ENCODE peak calls at places on chromosome 11, in nine cellular contexts. One of them, this sample, is unnamed.

GRCh38 chr11:94597896-94598295 is 30.7 kb downstream of the PIWIL4 start:
- DNase-seq in ovary: no peak
- DNase-seq in transverse colon: no peak
- DNase-seq in IMR-90: peak; percentile 17
- DNase-seq in tibial nerve: peak; percentile 8
- DNase-seq in A549: no peak
- DNase-seq in HCT116: no peak
- DNase-seq in body of pancreas: peak; percentile 27
- DNase-seq in upper lobe of left lung: no peak
- DNase-seq in this sample: no peak

GRCh38 chr11:3133456-3134217 is 31.5 kb downstream of the OSBPL5 start:
- DNase-seq in ovary: peak; percentile 29
- DNase-seq in transverse colon: peak; percentile 4
- DNase-seq in IMR-90: no peak
- DNase-seq in tibial nerve: no peak
- DNase-seq in A549: no peak
- DNase-seq in HCT116: no peak
- DNase-seq in body of pancreas: no peak
- DNase-seq in upper lobe of left lung: peak; percentile 54
- DNase-seq in this sample: peak; percentile 39

GRCh38 chr11:72003776-72004171 is 5.1 kb downstream of the IL18BP start:
- DNase-seq in ovary: no peak
- DNase-seq in transverse colon: no peak
- DNase-seq in IMR-90: no peak
- DNase-seq in tibial nerve: no peak
- DNase-seq in A549: no peak
- DNase-seq in HCT116: no peak
- DNase-seq in body of pancreas: no peak
- DNase-seq in upper lobe of left lung: peak; percentile 79
- DNase-seq in this sample: no peak

GRCh38 chr11:123373754-123374621 is 56.1 kb upstream of the GRAMD1B start:
- DNase-seq in ovary: no peak
- DNase-seq in transverse colon: no peak
- DNase-seq in IMR-90: no peak
- DNase-seq in tibial nerve: no peak
- DNase-seq in A549: no peak
- DNase-seq in HCT116: no peak
- DNase-seq in body of pancreas: no peak
- DNase-seq in upper lobe of left lung: no peak
- DNase-seq in this sample: no peak

GRCh38 chr11:118046051-118046963 is 30.6 kb upstream of the TMPRSS4 start:
- DNase-seq in ovary: no peak
- DNase-seq in transverse colon: no peak
- DNase-seq in IMR-90: no peak
- DNase-seq in tibial nerve: no peak
- DNase-seq in A549: no peak
- DNase-seq in HCT116: no peak
- DNase-seq in body of pancreas: no peak
- DNase-seq in upper lobe of left lung: no peak
- DNase-seq in this sample: no peak

GRCh38 chr11:119110439-119110838 is 3.3 kb downstream of the C2CD2L start:
- DNase-seq in ovary: peak; percentile 28
- DNase-seq in transverse colon: no peak
- DNase-seq in IMR-90: no peak
- DNase-seq in tibial nerve: no peak
- DNase-seq in A549: no peak
- DNase-seq in HCT116: no peak
- DNase-seq in body of pancreas: no peak
- DNase-seq in upper lobe of left lung: no peak
- DNase-seq in this sample: no peak

GRCh38 chr11:19853016-19853415 is 140.4 kb downstream of the NAV2 start:
- DNase-seq in ovary: no peak
- DNase-seq in transverse colon: no peak
- DNase-seq in IMR-90: peak; percentile 59
- DNase-seq in tibial nerve: no peak
- DNase-seq in A549: no peak
- DNase-seq in HCT116: no peak
- DNase-seq in body of pancreas: no peak
- DNase-seq in upper lobe of left lung: no peak
- DNase-seq in this sample: no peak

GRCh38 chr11:8566613-8567210 is 27.3 kb downstream of the STK33 start:
- DNase-seq in ovary: no peak
- DNase-seq in transverse colon: peak; percentile 12
- DNase-seq in IMR-90: peak; percentile 48
- DNase-seq in tibial nerve: no peak
- DNase-seq in A549: no peak
- DNase-seq in HCT116: peak; percentile 23
- DNase-seq in body of pancreas: no peak
- DNase-seq in upper lobe of left lung: no peak
- DNase-seq in this sample: no peak

GRCh38 chr11:111105566-111105965 is 140.0 kb upstream of the POU2AF2 start:
- DNase-seq in ovary: no peak
- DNase-seq in transverse colon: no peak
- DNase-seq in IMR-90: peak; percentile 69
- DNase-seq in tibial nerve: no peak
- DNase-seq in A549: no peak
- DNase-seq in HCT116: no peak
- DNase-seq in body of pancreas: no peak
- DNase-seq in upper lobe of left lung: no peak
- DNase-seq in this sample: no peak

GRCh38 chr11:104668797-104669463 is 229.3 kb downstream of the CASP12 start:
- DNase-seq in ovary: no peak
- DNase-seq in transverse colon: no peak
- DNase-seq in IMR-90: peak; percentile 94
- DNase-seq in tibial nerve: no peak
- DNase-seq in A549: no peak
- DNase-seq in HCT116: peak; percentile 39
- DNase-seq in body of pancreas: no peak
- DNase-seq in upper lobe of left lung: no peak
- DNase-seq in this sample: no peak

GRCh38 chr11:47183031-47183856 is 3.0 kb downstream of the PACSIN3 start:
- DNase-seq in ovary: no peak
- DNase-seq in transverse colon: no peak
- DNase-seq in IMR-90: no peak
- DNase-seq in tibial nerve: no peak
- DNase-seq in A549: no peak
- DNase-seq in HCT116: no peak
- DNase-seq in body of pancreas: no peak
- DNase-seq in upper lobe of left lung: peak; percentile 60
- DNase-seq in this sample: peak; percentile 56

GRCh38 chr11:47181271-47181670 is 4.6 kb upstream of the ARFGAP2 start:
- DNase-seq in ovary: no peak
- DNase-seq in transverse colon: no peak
- DNase-seq in IMR-90: no peak
- DNase-seq in tibial nerve: no peak
- DNase-seq in A549: no peak
- DNase-seq in HCT116: no peak
- DNase-seq in body of pancreas: no peak
- DNase-seq in upper lobe of left lung: no peak
- DNase-seq in this sample: no peak

GRCh38 chr11:47183969-47184368 is 2.3 kb downstream of the PACSIN3 start:
- DNase-seq in ovary: no peak
- DNase-seq in transverse colon: no peak
- DNase-seq in IMR-90: no peak
- DNase-seq in tibial nerve: no peak
- DNase-seq in A549: no peak
- DNase-seq in HCT116: no peak
- DNase-seq in body of pancreas: no peak
- DNase-seq in upper lobe of left lung: no peak
- DNase-seq in this sample: peak; percentile 59

GRCh38 chr11:47180006-47180787 is 3.5 kb upstream of the ARFGAP2 start:
- DNase-seq in ovary: peak; percentile 44
- DNase-seq in transverse colon: no peak
- DNase-seq in IMR-90: no peak
- DNase-seq in tibial nerve: no peak
- DNase-seq in A549: no peak
- DNase-seq in HCT116: no peak
- DNase-seq in body of pancreas: no peak
- DNase-seq in upper lobe of left lung: peak; percentile 82
- DNase-seq in this sample: no peak

DNA sequence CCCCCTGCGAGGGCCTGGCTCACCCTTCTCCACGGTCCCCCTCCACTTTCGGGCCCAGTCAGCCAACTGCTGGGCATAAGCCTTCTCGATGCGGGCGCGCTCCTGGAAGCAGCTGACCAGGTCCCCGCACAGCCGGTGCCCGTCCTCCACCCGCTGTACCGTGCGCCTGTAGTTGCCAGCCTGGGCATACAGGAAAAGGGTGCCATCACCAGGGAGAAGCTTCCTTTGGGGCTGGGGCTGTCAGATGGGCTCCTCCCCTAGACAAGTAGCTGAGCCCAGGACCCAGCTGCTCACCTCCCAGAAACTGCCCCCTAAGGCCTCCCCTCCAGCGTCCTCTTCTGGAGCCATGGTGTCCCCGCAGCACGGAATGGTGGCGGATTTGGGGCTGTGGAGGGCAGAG is 3.9 kb downstream of the PACSIN3 start:
- DNase-seq in ovary: no peak
- DNase-seq in transverse colon: no peak
- DNase-seq in IMR-90: no peak
- DNase-seq in tibial nerve: no peak
- DNase-seq in A549: no peak
- DNase-seq in HCT116: no peak
- DNase-seq in body of pancreas: no peak
- DNase-seq in upper lobe of left lung: peak; percentile 64
- DNase-seq in this sample: no peak
- TF ChIP-seq CTCF in ovary: no peak
- TF ChIP-seq CTCF in transverse colon: no peak
- TF ChIP-seq CTCF in IMR-90: no peak
- TF ChIP-seq CTCF in tibial nerve: no peak
- TF ChIP-seq CTCF in A549: no peak
- TF ChIP-seq CTCF in HCT116: no peak
- TF ChIP-seq CTCF in body of pancreas: no peak
- TF ChIP-seq CTCF in upper lobe of left lung: no peak
- TF ChIP-seq CTCF in this sample: no peak

GRCh38 chr11:77066229-77067023 is at the start of gene CAPN5:
- DNase-seq in ovary: peak; percentile 97
- DNase-seq in transverse colon: peak; percentile 95
- DNase-seq in IMR-90: peak; percentile 92
- DNase-seq in tibial nerve: peak; percentile 83
- DNase-seq in A549: peak; percentile 95
- DNase-seq in HCT116: peak; percentile 65
- DNase-seq in body of pancreas: peak; percentile 93
- DNase-seq in upper lobe of left lung: peak; percentile 99
- DNase-seq in this sample: peak; percentile 94
- TF ChIP-seq POLR2A in ovary: peak; percentile 95
- TF ChIP-seq POLR2A in transverse colon: peak; percentile 86
- TF ChIP-seq POLR2A in IMR-90: peak; percentile 92
- TF ChIP-seq POLR2A in tibial nerve: peak; percentile 92
- TF ChIP-seq POLR2A in A549: peak; percentile 72
- TF ChIP-seq POLR2A in HCT116: peak; percentile 53
- TF ChIP-seq POLR2A in body of pancreas: peak; percentile 85
- TF ChIP-seq POLR2A in upper lobe of left lung: no peak
- TF ChIP-seq POLR2A in this sample: peak; percentile 93

DNA sequence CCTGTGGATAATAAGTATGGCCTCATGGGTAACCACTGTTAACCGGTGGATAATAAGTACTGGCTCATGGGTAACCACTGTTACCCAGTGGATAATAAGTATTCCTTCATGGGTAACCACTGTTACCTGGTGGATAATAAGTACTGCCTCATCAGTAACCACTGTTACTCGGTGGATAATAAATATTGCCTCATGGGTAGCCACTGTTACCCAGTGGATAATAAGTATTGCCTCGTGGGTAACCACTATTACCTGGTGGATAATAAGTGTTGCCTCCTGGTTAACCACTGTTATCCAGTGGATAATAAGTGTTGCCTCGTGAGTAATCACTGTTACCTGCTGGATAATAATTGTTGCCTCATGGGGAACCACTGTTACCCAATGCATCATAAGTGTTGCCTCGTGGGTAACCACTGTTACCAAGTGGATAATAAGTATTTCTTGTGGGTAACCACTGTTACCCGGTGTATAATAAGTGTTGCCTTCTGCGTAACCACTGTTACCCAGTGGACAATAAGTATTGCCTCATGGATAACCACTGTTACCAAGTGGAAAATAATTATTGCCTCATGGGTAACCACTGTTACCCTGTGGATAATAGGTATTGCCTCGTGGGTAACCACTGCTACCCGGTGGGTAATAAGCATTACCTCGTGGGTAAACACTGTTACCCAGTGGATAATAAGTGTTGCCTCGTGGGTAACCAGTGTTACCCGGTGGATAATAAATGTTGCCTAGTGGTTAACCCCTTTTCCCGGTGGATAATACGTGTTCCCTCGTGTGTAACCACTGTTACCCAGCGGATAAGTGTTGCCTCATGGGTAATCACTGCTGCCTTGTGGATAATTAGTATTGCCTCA is 26.6 kb upstream of the NXPE4 start:
- DNase-seq in ovary: no peak
- DNase-seq in transverse colon: no peak
- DNase-seq in IMR-90: no peak
- DNase-seq in tibial nerve: no peak
- DNase-seq in A549: no peak
- DNase-seq in HCT116: no peak
- DNase-seq in body of pancreas: no peak
- DNase-seq in upper lobe of left lung: no peak
- DNase-seq in this sample: no peak
- H3K9me3 ChIP-seq in ovary: peaks cover 3% of the 10 kb centered on the region
- H3K9me3 ChIP-seq in transverse colon: no peaks in the 10 kb centered on the region
- H3K9me3 ChIP-seq in IMR-90: no peaks in the 10 kb centered on the region
- H3K9me3 ChIP-seq in tibial nerve: peaks cover 41% of the 10 kb centered on the region
- H3K9me3 ChIP-seq in A549: no peaks in the 10 kb centered on the region
- H3K9me3 ChIP-seq in HCT116: peaks cover 8% of the 10 kb centered on the region
- H3K9me3 ChIP-seq in body of pancreas: no peaks in the 10 kb centered on the region
- H3K9me3 ChIP-seq in upper lobe of left lung: peaks cover 5% of the 10 kb centered on the region
- H3K9me3 ChIP-seq in this sample: no peaks in the 10 kb centered on the region

GRCh38 chr11:85811624-85812023 is 683 bp upstream of the SYTL2 start:
- DNase-seq in ovary: no peak
- DNase-seq in transverse colon: no peak
- DNase-seq in IMR-90: no peak
- DNase-seq in tibial nerve: no peak
- DNase-seq in A549: no peak
- DNase-seq in HCT116: no peak
- DNase-seq in body of pancreas: no peak
- DNase-seq in upper lobe of left lung: no peak
- DNase-seq in this sample: no peak

GRCh38 chr11:85810521-85810870 is 445 bp downstream of the SYTL2 start:
- DNase-seq in ovary: no peak
- DNase-seq in transverse colon: no peak
- DNase-seq in IMR-90: no peak
- DNase-seq in tibial nerve: no peak
- DNase-seq in A549: no peak
- DNase-seq in HCT116: no peak
- DNase-seq in body of pancreas: no peak
- DNase-seq in upper lobe of left lung: no peak
- DNase-seq in this sample: no peak

GRCh38 chr11:85810871-85811611 is at the start of gene SYTL2:
- DNase-seq in ovary: peak; percentile 68
- DNase-seq in transverse colon: peak; percentile 88
- DNase-seq in IMR-90: peak; percentile 48
- DNase-seq in tibial nerve: peak; percentile 8
- DNase-seq in A549: peak; percentile 75
- DNase-seq in HCT116: no peak
- DNase-seq in body of pancreas: peak; percentile 73
- DNase-seq in upper lobe of left lung: peak; percentile 96
- DNase-seq in this sample: peak; percentile 76

GRCh38 chr11:85809191-85809590 is 1.8 kb downstream of the SYTL2 start:
- DNase-seq in ovary: no peak
- DNase-seq in transverse colon: no peak
- DNase-seq in IMR-90: no peak
- DNase-seq in tibial nerve: no peak
- DNase-seq in A549: no peak
- DNase-seq in HCT116: no peak
- DNase-seq in body of pancreas: no peak
- DNase-seq in upper lobe of left lung: no peak
- DNase-seq in this sample: no peak

GRCh38 chr11:85809881-85810280 is 1.1 kb downstream of the SYTL2 start:
- DNase-seq in ovary: no peak
- DNase-seq in transverse colon: peak; percentile 22
- DNase-seq in IMR-90: no peak
- DNase-seq in tibial nerve: no peak
- DNase-seq in A549: no peak
- DNase-seq in HCT116: no peak
- DNase-seq in body of pancreas: no peak
- DNase-seq in upper lobe of left lung: peak; percentile 10
- DNase-seq in this sample: no peak
- TF ChIP-seq CTCF in ovary: no peak
- TF ChIP-seq CTCF in transverse colon: no peak
- TF ChIP-seq CTCF in IMR-90: no peak
- TF ChIP-seq CTCF in tibial nerve: no peak
- TF ChIP-seq CTCF in A549: peak; percentile 42
- TF ChIP-seq CTCF in HCT116: peak; percentile 46
- TF ChIP-seq CTCF in body of pancreas: no peak
- TF ChIP-seq CTCF in upper lobe of left lung: no peak
- TF ChIP-seq CTCF in this sample: no peak